ENCODE peak calls at places on chromosomes 7 and 10, in six cellular contexts. J, K, A, S, T and U are unnamed samples.

GRCh38 chr7:39624202-39624807 is 933 bp downstream of the RALA start:
- DNase-seq in J (peak; percentile 55), K (no peak), A (no peak), S (no peak), T (no peak), U (no peak)

GRCh38 chr10:61757525-61758397 is 95.0 kb downstream of the CABCOCO1 start:
- DNase-seq in J (peak; percentile 83), K (peak; percentile 32), A (no peak), S (no peak), T (no peak), U (peak; percentile 78)

GRCh38 chr10:124448696-124449169 is 1.1 kb downstream of the NKX1-2 start:
- DNase-seq in J (no peak), K (no peak), A (no peak), S (no peak), T (no peak), U (no peak)

GRCh38 chr10:132570771-132571564 is 33.4 kb downstream of the INPP5A start:
- DNase-seq in J (no peak), K (no peak), A (no peak), S (no peak), T (no peak), U (no peak)

GRCh38 chr7:136687693-136688322 is 180.6 kb upstream of the CHRM2 start:
- DNase-seq in J (peak; percentile 9), K (no peak), A (no peak), S (no peak), T (no peak), U (no peak)

GRCh38 chr7:77569514-77570232 is 32.6 kb downstream of the PTPN12 start:
- DNase-seq in J (peak; percentile 18), K (no peak), A (no peak), S (no peak), T (no peak), U (no peak)

GRCh38 chr10:99647601-99648151 is 11.6 kb upstream of the ENTPD7 start:
- DNase-seq in J (no peak), K (no peak), A (no peak), S (no peak), T (no peak), U (no peak)

GRCh38 chr7:24979470-24979862 is 512 bp downstream of the OSBPL3 start:
- DNase-seq in J (peak; percentile 90), K (no peak), A (peak; percentile 90), S (peak; percentile 60), T (no peak), U (no peak)

GRCh38 chr7:45026013-45026412 is 26.0 kb downstream of the CCM2 start:
- DNase-seq in J (no peak), K (no peak), A (no peak), S (no peak), T (no peak), U (no peak)

GRCh38 chr7:137961200-137962177 is 40.4 kb downstream of the CREB3L2 start:
- DNase-seq in J (peak; percentile 71), K (no peak), A (peak; percentile 68), S (no peak), T (no peak), U (no peak)

GRCh38 chr7:107384025-107384424 is 85.8 kb upstream of the GPR22 start:
- DNase-seq in J (no peak), K (no peak), A (no peak), S (no peak), T (no peak), U (no peak)

GRCh38 chr10:103416436-103417147 is 20.2 kb downstream of the PDCD11 start:
- DNase-seq in J (peak; percentile 74), K (peak; percentile 52), A (no peak), S (peak; percentile 68), T (no peak), U (peak; percentile 38)

GRCh38 chr10:26044123-26044749 is 110.2 kb downstream of the MYO3A start:
- DNase-seq in J (no peak), K (no peak), A (no peak), S (no peak), T (no peak), U (no peak)

GRCh38 chr10:14563359-14563758 is 211.3 kb downstream of the FAM107B start:
- DNase-seq in J (no peak), K (no peak), A (no peak), S (no peak), T (no peak), U (no peak)

GRCh38 chr10:14564268-14564744 is 210.4 kb downstream of the FAM107B start:
- DNase-seq in J (no peak), K (no peak), A (no peak), S (no peak), T (no peak), U (no peak)

GRCh38 chr10:14560794-14561765 is 213.6 kb downstream of the FAM107B start:
- DNase-seq in J (no peak), K (no peak), A (no peak), S (no peak), T (no peak), U (no peak)

GRCh38 chr10:14562197-14562596 is 212.5 kb downstream of the FAM107B start:
- DNase-seq in J (no peak), K (no peak), A (no peak), S (no peak), T (no peak), U (no peak)

GRCh38 chr10:14562615-14563214 is 212.0 kb downstream of the FAM107B start:
- DNase-seq in J (peak; percentile 48), K (no peak), A (no peak), S (no peak), T (no peak), U (no peak)
- H3K4me3 ChIP-seq in J (no peak overlapping the region), K (no peak overlapping the region), A (no peak overlapping the region), S (no peak overlapping the region), T (no peak overlapping the region), U (no peak overlapping the region)

GRCh38 chr10:31381171-31381570 is 62.2 kb downstream of the ZEB1 start:
- DNase-seq in J (no peak), K (no peak), A (no peak), S (no peak), T (no peak), U (no peak)
- TF ChIP-seq CTCF in J (no peak), K (no peak), A (no peak), S (no peak), T (no peak), U (no peak)

GRCh38 chr7:3265388-3265787 is 35.7 kb upstream of the SDK1 start:
- DNase-seq in J (no peak), K (no peak), A (no peak), S (no peak), T (no peak), U (no peak)

GRCh38 chr7:3259711-3260424 is 41.2 kb upstream of the SDK1 start:
- DNase-seq in J (no peak), K (no peak), A (no peak), S (no peak), T (no peak), U (no peak)

GRCh38 chr7:3254718-3255117 is 46.3 kb upstream of the SDK1 start:
- DNase-seq in J (no peak), K (no peak), A (no peak), S (no peak), T (no peak), U (no peak)

GRCh38 chr7:3264693-3265339 is 36.2 kb upstream of the SDK1 start:
- DNase-seq in J (no peak), K (no peak), A (no peak), S (no peak), T (no peak), U (no peak)

GRCh38 chr7:3260425-3260762 is 40.7 kb upstream of the SDK1 start:
- DNase-seq in J (peak; percentile 81), K (no peak), A (no peak), S (peak; percentile 15), T (no peak), U (no peak)
- H3K4me3 ChIP-seq in J (peak overlapping the region; percentile 38), K (peak overlapping the region; percentile 39), A (peak overlapping the region; percentile 80), S (peak overlapping the region; percentile 45), T (peak overlapping the region; percentile 69), U (peak overlapping the region; percentile 24)

DNA sequence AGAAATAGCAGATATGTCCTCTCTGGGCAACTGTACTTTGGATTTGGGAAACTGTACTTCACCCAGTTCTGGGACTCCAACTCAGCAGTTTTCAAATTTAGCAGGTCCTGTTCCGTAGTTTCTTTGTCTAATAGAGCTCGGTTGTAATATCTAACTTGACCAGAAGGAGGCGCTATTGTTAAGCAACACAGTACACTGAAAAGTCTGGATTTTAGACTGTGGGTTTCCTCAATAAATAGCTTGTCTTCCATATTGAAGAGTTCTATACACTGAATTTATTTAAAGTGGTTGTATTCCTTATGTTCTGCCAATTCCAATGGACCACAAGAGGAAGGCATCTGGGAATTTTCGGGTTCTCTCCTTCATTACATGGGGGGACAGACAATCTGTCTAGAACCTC is 39.8 kb downstream of the ELFN1 start:
- DNase-seq in J (no peak), K (no peak), A (no peak), S (no peak), T (no peak), U (no peak)
- TF ChIP-seq CTCF in J (peak; percentile 26), K (no peak), A (no peak), S (no peak), T (no peak), U (peak; percentile 29)

DNA sequence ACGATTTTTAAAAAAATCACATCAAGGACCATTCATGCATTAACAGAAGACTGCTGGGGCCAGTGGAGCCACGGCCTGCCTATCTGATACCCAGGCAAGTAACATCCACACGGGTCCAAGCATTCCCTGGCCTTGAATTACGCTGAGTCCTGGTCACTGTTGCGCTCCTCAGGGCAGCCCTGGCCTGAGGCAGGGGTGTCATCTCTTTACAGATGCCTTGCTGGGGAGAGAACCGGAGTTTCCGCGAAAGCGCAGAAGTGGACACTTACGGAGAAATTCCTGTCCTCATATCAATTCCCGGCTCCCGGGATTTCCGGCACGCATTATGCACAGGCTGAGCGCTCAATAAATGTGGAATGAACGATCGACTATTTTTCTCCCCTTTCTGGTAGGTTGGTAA is 1.4 kb downstream of the CARD11 start:
- DNase-seq in J (no peak), K (no peak), A (no peak), S (no peak), T (peak; percentile 45), U (no peak)
- H3K4me3 ChIP-seq in J (no peak overlapping the region), K (no peak overlapping the region), A (no peak overlapping the region), S (no peak overlapping the region), T (no peak overlapping the region), U (no peak overlapping the region)

GRCh38 chr10:95820363-95820762 is 64.4 kb downstream of the ENTPD1 start:
- DNase-seq in J (no peak), K (no peak), A (no peak), S (no peak), T (no peak), U (no peak)
- TF ChIP-seq CTCF in J (no peak), K (no peak), A (no peak), S (no peak), T (no peak), U (no peak)

DNA sequence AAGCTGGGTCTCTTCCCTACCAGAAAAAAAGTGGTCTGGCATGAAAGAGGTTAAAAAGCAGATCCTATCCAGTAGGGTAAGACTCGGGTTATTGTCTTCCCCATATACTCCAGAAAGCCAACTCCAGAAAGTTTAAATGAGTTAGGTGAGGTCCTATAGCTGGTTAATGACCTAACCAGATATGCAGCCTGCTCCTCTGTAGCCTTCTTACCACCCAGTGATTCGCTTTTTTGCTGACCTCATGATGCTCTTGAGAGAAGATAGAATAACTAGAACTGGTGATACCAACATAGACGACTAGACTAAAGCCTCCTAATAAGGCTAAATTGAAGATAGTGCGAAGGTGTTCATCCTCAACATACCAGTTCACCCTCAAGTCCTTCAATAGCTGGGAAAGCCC is 675 bp upstream of the GIMAP1 start:
- DNase-seq in J (no peak), K (no peak), A (no peak), S (no peak), T (no peak), U (no peak)
- H3K4me3 ChIP-seq in J (no peak overlapping the region), K (no peak overlapping the region), A (no peak overlapping the region), S (no peak overlapping the region), T (peak overlapping the region; percentile 53), U (no peak overlapping the region)